ENCODE peak calls at places on chromosomes 1 and 21, in six cellular contexts. F, Q, I, S, A and O are unnamed samples.

GRCh38 chr1:94924967-94925366 is 1.9 kb downstream of the CNN3 start:
- DNase-seq in F (no peak), Q (no peak), I (no peak), S (peak), A (peak), O (no peak)

GRCh38 chr1:44677201-44677520 is 2.6 kb downstream of the ARMH1 start:
- DNase-seq in F (peak), Q (no peak), I (no peak), S (peak), A (peak), O (no peak)

GRCh38 chr1:167328762-167329483 is 108.2 kb downstream of the POU2F1 start:
- DNase-seq in F (no peak), Q (no peak), I (no peak), S (peak), A (no peak), O (peak)

GRCh38 chr1:226882631-226883409 is 12.4 kb downstream of the PSEN2 start:
- DNase-seq in F (no peak), Q (no peak), I (no peak), S (peak), A (peak), O (no peak)

GRCh38 chr1:193916452-193916851 is 730.0 kb upstream of the B3GALT2 start:
- DNase-seq in F (no peak), Q (no peak), I (no peak), S (no peak), A (no peak), O (no peak)

GRCh38 chr1:3436901-3437300 is 17.6 kb upstream of the ARHGEF16 start:
- DNase-seq in F (no peak), Q (no peak), I (peak), S (no peak), A (no peak), O (no peak)

GRCh38 chr1:203504400-203505250 is 10.7 kb downstream of the OPTC start:
- DNase-seq in F (peak), Q (peak), I (peak), S (peak), A (peak), O (peak)

GRCh38 chr1:36223373-36223995 is 759 bp upstream of the THRAP3 start:
- DNase-seq in F (no peak), Q (no peak), I (no peak), S (peak), A (peak), O (no peak)

GRCh38 chr1:39799770-39800470 is 11.3 kb upstream of the BMP8B start:
- DNase-seq in F (peak), Q (peak), I (peak), S (peak), A (peak), O (peak)

GRCh38 chr21:33025471-33026298 is at the start of gene OLIG2:
- DNase-seq in F (no peak), Q (no peak), I (no peak), S (peak), A (no peak), O (peak)

GRCh38 chr1:205523891-205524793 is 19.7 kb downstream of the CDK18 start:
- DNase-seq in F (peak), Q (peak), I (peak), S (peak), A (peak), O (peak)

GRCh38 chr1:4657920-4658585 is 3.6 kb downstream of the AJAP1 start:
- DNase-seq in F (no peak), Q (no peak), I (no peak), S (no peak), A (no peak), O (peak)

GRCh38 chr1:89525169-89525855 is 683 bp downstream of the LRRC8B start:
- DNase-seq in F (no peak), Q (no peak), I (peak), S (no peak), A (no peak), O (peak)

GRCh38 chr21:34351786-34352241 is 12.0 kb upstream of the KCNE2 start:
- DNase-seq in F (peak), Q (no peak), I (peak), S (peak), A (peak), O (peak)

GRCh38 chr1:194230351-194231144 is 1044.1 kb upstream of the B3GALT2 start:
- DNase-seq in F (no peak), Q (no peak), I (no peak), S (no peak), A (no peak), O (no peak)

GRCh38 chr1:20729990-20730689 is 2.4 kb downstream of the SH2D5 start:
- DNase-seq in F (no peak), Q (peak), I (no peak), S (no peak), A (no peak), O (no peak)

GRCh38 chr1:175354080-175354479 is 161.5 kb upstream of the KIAA0040 start:
- DNase-seq in F (no peak), Q (no peak), I (no peak), S (no peak), A (no peak), O (no peak)

GRCh38 chr1:151888972-151889570 is 20.2 kb downstream of the THEM4 start:
- DNase-seq in F (peak), Q (no peak), I (no peak), S (no peak), A (peak), O (no peak)

GRCh38 chr1:161905269-161905884 is 118.3 kb downstream of the OLFML2B start:
- DNase-seq in F (peak), Q (no peak), I (no peak), S (peak), A (peak), O (no peak)

GRCh38 chr1:116570358-116571214 is at the start of gene CD58:
- DNase-seq in F (peak), Q (peak), I (peak), S (peak), A (peak), O (peak)

GRCh38 chr1:6475381-6476133 is 9.6 kb upstream of the TNFRSF25 start:
- DNase-seq in F (peak), Q (no peak), I (peak), S (no peak), A (peak), O (peak)

GRCh38 chr21:42474043-42474831 is 21.8 kb downstream of the RSPH1 start:
- DNase-seq in F (peak), Q (no peak), I (no peak), S (no peak), A (peak), O (no peak)

GRCh38 chr1:180981596-180982387 is 40.9 kb downstream of the STX6 start:
- DNase-seq in F (no peak), Q (no peak), I (no peak), S (no peak), A (no peak), O (no peak)

GRCh38 chr1:169570172-169570574 is 16.1 kb downstream of the F5 start:
- DNase-seq in F (peak), Q (no peak), I (no peak), S (no peak), A (peak), O (no peak)

GRCh38 chr1:9121891-9122409 is 7.0 kb downstream of the GPR157 start:
- DNase-seq in F (no peak), Q (no peak), I (no peak), S (no peak), A (no peak), O (no peak)

GRCh38 chr1:28885472-28885877 is 28.9 kb upstream of the EPB41 start:
- DNase-seq in F (no peak), Q (no peak), I (no peak), S (no peak), A (no peak), O (no peak)

GRCh38 chr1:17304155-17304826 is 3.7 kb upstream of the PADI4 start:
- DNase-seq in F (no peak), Q (no peak), I (no peak), S (no peak), A (peak), O (peak)

GRCh38 chr1:57165546-57165945 is 199.7 kb upstream of the C8B start:
- DNase-seq in F (peak), Q (no peak), I (no peak), S (peak), A (no peak), O (no peak)

GRCh38 chr1:77831976-77832695 is 52.7 kb downstream of the MIGA1 start:
- DNase-seq in F (no peak), Q (no peak), I (no peak), S (peak), A (peak), O (no peak)

GRCh38 chr1:212791261-212791675 is 309 bp downstream of the NSL1 start:
- DNase-seq in F (no peak), Q (no peak), I (no peak), S (peak), A (peak), O (no peak)

GRCh38 chr1:29500651-29501050 is 264.3 kb downstream of the PTPRU start:
- DNase-seq in F (no peak), Q (no peak), I (no peak), S (no peak), A (no peak), O (no peak)

GRCh38 chr1:156750191-156750931 is 1.1 kb downstream of the HDGF start:
- DNase-seq in F (peak), Q (no peak), I (peak), S (no peak), A (peak), O (no peak)

DNA sequence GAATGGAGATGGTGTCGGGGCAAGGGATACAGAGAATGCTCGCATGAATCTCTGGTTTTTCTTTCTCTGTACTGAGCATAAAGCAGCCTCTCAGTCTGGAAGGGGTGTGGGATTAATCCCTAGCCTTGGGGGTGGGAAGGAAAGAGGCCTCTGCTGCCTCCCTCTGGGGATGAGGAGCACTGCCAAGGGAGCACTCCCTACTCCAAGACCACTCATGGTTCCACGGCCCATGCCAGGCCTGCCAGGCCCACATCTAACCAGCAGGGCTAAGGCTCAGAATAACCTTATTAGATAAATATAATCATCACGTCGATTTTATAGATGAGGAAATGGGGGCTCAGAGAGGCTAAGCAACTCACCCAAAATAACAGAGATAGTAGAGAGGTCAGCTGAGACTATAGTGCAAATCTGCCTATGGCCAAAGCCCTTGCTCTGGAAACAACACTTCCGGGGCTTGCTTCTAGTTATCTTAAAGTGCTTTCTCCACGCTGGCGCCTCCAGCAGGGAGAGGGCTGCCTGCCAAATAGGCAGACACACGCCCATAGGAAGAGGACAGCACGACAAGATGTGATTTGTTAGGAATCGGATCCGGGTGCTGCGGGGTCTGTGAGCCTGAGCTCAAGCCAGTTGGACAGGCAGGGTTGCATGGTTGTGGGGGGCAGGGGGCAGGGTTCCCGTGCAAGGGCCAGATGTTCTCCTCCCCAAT is 522 bp downstream of the TEX35 start:
- DNase-seq in F (no peak), Q (no peak), I (no peak), S (peak), A (peak), O (no peak)
- TF ChIP-seq CTCF in F (no peak), Q (no peak), I (no peak), S (no peak), A (peak), O (no peak)

GRCh38 chr1:63063367-63063766 is 259.0 kb upstream of the FOXD3 start:
- DNase-seq in F (peak), Q (no peak), I (no peak), S (no peak), A (no peak), O (no peak)
- TF ChIP-seq CTCF in F (no peak), Q (no peak), I (no peak), S (no peak), A (peak), O (peak)

GRCh38 chr1:183577897-183578470 is 12.3 kb downstream of the NCF2 start:
- DNase-seq in F (no peak), Q (no peak), I (no peak), S (no peak), A (no peak), O (no peak)

GRCh38 chr1:183582021-183582746 is 8.1 kb downstream of the NCF2 start:
- DNase-seq in F (no peak), Q (no peak), I (peak), S (no peak), A (no peak), O (no peak)

GRCh38 chr1:183578846-183579245 is 11.4 kb downstream of the NCF2 start:
- DNase-seq in F (peak), Q (no peak), I (no peak), S (no peak), A (no peak), O (no peak)

GRCh38 chr1:183583466-183583865 is 6.8 kb downstream of the NCF2 start:
- DNase-seq in F (no peak), Q (no peak), I (peak), S (peak), A (no peak), O (no peak)

GRCh38 chr1:183580281-183580682 is 10.0 kb downstream of the NCF2 start:
- DNase-seq in F (peak), Q (no peak), I (peak), S (no peak), A (peak), O (no peak)
- TF ChIP-seq CTCF in F (peak), Q (no peak), I (no peak), S (no peak), A (peak), O (no peak)

GRCh38 chr1:11860083-11860482 is 1.3 kb upstream of the NPPB start:
- DNase-seq in F (no peak), Q (no peak), I (no peak), S (no peak), A (no peak), O (no peak)

GRCh38 chr1:11858613-11858967 is at the start of gene NPPB:
- DNase-seq in F (no peak), Q (no peak), I (no peak), S (no peak), A (no peak), O (no peak)

GRCh38 chr1:11860586-11860985 is 1.8 kb upstream of the NPPB start:
- DNase-seq in F (no peak), Q (no peak), I (no peak), S (no peak), A (no peak), O (no peak)

GRCh38 chr1:11858158-11858557 is 587 bp downstream of the NPPB start:
- DNase-seq in F (no peak), Q (no peak), I (no peak), S (no peak), A (no peak), O (no peak)

DNA sequence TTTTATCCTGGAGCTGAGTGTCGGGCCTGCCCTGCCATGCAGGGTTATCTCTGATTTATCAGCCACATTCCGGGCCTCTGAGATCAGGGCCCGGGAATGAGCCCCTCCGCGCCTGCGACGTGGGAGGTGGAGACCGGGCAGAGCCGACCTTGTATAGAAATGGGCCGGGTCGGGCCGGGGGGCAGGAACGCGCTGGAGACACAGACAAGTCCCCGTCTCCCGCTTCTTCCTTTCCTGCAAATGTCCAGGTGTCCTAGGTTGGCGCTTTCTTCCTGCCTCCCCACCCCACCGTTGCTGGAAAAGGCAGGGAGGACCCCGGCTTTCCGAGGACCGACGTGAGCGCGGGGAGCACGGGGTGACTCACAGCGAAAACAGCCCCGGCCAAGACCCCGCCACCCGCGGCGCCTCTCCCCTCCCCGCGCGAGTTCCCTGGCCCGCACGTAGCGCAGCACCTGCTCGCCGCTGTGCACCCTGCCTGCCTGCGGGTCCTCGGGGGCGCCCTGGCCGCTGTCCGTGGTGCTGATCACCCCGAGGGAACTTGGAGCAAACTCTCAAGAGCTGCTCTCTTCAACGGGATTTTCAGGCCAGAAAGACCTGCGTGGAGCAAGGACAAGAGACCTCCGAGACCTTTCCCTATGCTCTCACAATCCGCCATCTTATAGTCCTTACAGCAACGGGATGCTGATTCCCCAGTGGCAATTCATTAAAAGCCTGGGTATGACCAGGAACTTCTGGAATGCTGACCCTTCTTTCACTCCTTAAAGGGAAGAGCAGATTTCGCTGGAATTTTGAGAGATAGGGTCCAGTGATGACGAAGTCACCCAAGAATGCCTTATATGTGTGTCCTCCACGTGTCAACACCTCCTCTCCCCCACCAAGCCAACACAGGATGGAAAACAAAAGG is 475 bp upstream of the NPPB start:
- DNase-seq in F (peak), Q (no peak), I (peak), S (peak), A (peak), O (no peak)
- TF ChIP-seq CTCF in F (peak), Q (no peak), I (no peak), S (peak), A (peak), O (no peak)

GRCh38 chr1:164588388-164589341 is 29.7 kb downstream of the PBX1 start:
- DNase-seq in F (peak), Q (no peak), I (peak), S (peak), A (no peak), O (no peak)

GRCh38 chr1:164589408-164589807 is 30.4 kb downstream of the PBX1 start:
- DNase-seq in F (no peak), Q (no peak), I (no peak), S (no peak), A (no peak), O (no peak)

GRCh38 chr1:164589961-164590507 is 31.1 kb downstream of the PBX1 start:
- DNase-seq in F (no peak), Q (no peak), I (no peak), S (no peak), A (no peak), O (no peak)

GRCh38 chr1:164586619-164587018 is 27.6 kb downstream of the PBX1 start:
- DNase-seq in F (no peak), Q (no peak), I (no peak), S (no peak), A (no peak), O (no peak)

GRCh38 chr1:164587617-164588367 is 28.8 kb downstream of the PBX1 start:
- DNase-seq in F (no peak), Q (no peak), I (no peak), S (no peak), A (peak), O (no peak)
- TF ChIP-seq CTCF in F (no peak), Q (no peak), I (no peak), S (no peak), A (no peak), O (no peak)

GRCh38 chr1:153238536-153238935 is 21.0 kb upstream of the LORICRIN start:
- DNase-seq in F (peak), Q (no peak), I (no peak), S (no peak), A (peak), O (no peak)
- TF ChIP-seq CTCF in F (peak), Q (no peak), I (no peak), S (no peak), A (peak), O (no peak)

DNA sequence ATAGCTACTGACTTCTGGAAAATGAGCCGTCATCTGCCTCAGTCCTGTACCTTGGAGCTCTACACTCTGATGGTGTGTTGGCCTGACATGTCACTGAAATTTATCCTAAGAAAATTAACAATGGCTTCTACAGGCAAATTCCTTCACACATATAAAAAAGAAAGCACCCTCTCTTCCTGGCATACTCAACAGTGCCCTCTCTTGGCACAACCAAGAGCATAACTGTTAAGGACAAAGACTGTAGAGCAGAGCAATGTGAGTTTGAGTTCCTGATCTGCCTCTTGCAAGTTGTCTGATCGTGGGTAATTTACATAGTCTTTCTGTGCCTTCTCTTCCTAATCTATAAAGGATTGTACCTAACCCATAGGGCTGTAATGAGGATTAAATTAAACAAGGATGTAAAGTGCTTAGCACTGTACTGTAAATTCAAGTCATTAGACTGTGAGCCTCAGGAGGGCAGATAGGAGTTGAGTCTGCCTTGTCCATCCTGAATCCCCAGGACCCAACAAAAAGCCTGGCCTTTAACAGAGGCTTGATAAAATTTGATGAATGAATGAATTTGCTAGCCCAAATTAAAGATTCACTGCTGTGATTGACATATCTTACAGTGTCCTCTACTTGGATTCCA is 83.5 kb downstream of the SYF2 start:
- DNase-seq in F (no peak), Q (no peak), I (no peak), S (no peak), A (peak), O (no peak)
- TF ChIP-seq CTCF in F (no peak), Q (peak), I (peak), S (peak), A (peak), O (peak)

DNA sequence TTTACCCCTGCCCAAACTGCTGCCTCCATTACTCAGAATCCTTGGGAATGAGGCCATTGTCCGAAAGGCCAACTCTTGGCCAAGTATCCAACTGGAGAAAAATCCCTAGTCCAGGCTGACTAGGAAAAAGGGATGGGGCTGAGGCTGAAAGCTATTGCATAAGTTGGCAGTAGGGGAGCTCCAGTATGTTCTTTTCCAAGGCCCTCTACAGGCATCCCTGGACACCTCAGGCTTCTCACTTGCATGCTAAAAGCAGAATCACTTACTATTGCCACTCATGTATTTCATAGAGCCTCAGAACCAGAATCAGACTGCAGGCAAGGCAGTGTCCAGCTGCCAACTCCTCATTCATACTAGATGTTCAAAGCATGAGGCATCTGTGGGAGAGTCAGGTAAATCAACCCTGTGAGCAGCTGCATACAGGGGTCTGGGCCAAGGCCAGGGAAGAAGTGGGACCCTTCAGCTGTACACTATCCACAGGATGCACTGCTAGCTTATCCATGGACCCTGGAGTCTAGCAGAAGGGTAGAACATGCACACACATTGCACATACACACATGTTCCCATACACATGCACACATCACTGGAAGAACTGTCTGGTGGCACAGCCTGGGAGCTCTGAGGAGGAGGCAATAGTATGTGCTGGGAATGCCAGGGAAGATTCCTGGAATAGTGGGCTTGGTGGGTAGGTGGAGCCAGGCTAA is 195.3 kb downstream of the C1orf94 start:
- DNase-seq in F (no peak), Q (no peak), I (no peak), S (no peak), A (no peak), O (no peak)
- TF ChIP-seq CTCF in F (no peak), Q (no peak), I (no peak), S (no peak), A (no peak), O (no peak)